ENCODE peak calls at places on chromosomes 11 and 22, in five cellular contexts. R is PC-3, D is SK-N-SH, F is HCT116, C is PC-9. X is an unnamed sample.

GRCh38 chr11:2931771-2932738 is 2.8 kb upstream of the PHLDA2 start:
- DNase-seq in C (no peak), D (peak; percentile 29), F (no peak), R (no peak), X (no peak)

GRCh38 chr22:35596821-35597220 is 20.3 kb downstream of the MB start:
- DNase-seq in R (no peak), C (no peak), F (no peak), D (no peak), X (no peak)

GRCh38 chr22:47631571-47632102 is 869.2 kb downstream of the TBC1D22A start:
- DNase-seq in R (peak; percentile 91), D (peak; percentile 71), F (peak; percentile 65), C (peak; percentile 90), X (no peak)

GRCh38 chr11:100875521-100875869 is 188.4 kb downstream of the ARHGAP42 start:
- DNase-seq in D (no peak), R (no peak), F (no peak), C (no peak), X (no peak)

GRCh38 chr11:111309516-111309915 is 11.2 kb downstream of the POU2AF3 start:
- DNase-seq in C (no peak), R (no peak), F (no peak), D (no peak), X (no peak)

GRCh38 chr11:104602643-104603042 is 295.6 kb downstream of the CASP12 start:
- DNase-seq in R (peak; percentile 23), C (no peak), F (no peak), D (no peak), X (no peak)

GRCh38 chr11:17734418-17734911 is at the start of gene KCNC1:
- DNase-seq in R (no peak), D (peak; percentile 93), C (no peak), F (no peak), X (no peak)

GRCh38 chr11:108559340-108559739 is 34.2 kb downstream of the EXPH5 start:
- DNase-seq in R (no peak), D (no peak), F (no peak), C (no peak), X (no peak)

GRCh38 chr22:48084041-48084748 is 1321.7 kb downstream of the TBC1D22A start:
- DNase-seq in C (no peak), F (no peak), D (no peak), R (no peak), X (peak; percentile 46)

GRCh38 chr11:130639369-130639768 is 190.9 kb downstream of the ADAMTS15 start:
- DNase-seq in R (no peak), F (no peak), C (no peak), D (no peak), X (no peak)

GRCh38 chr11:120057595-120058581 is 80.0 kb downstream of the TRIM29 start:
- DNase-seq in F (peak; percentile 2), C (no peak), R (peak; percentile 51), D (no peak), X (no peak)

GRCh38 chr11:14578551-14578956 is 58.4 kb upstream of the PSMA1 start:
- DNase-seq in D (peak; percentile 24), R (peak; percentile 22), C (no peak), F (no peak), X (peak; percentile 80)

GRCh38 chr11:121134758-121135312 is 33.8 kb downstream of the TECTA start:
- DNase-seq in F (no peak), R (no peak), C (no peak), D (no peak), X (no peak)

GRCh38 chr11:71272161-71272560 is 19.8 kb upstream of the SHANK2 start:
- DNase-seq in D (no peak), R (no peak), F (no peak), C (no peak), X (no peak)

GRCh38 chr11:69232821-69233760 is 60.9 kb upstream of the MYEOV start:
- DNase-seq in C (no peak), F (no peak), D (no peak), R (no peak), X (no peak)

GRCh38 chr11:45238724-45239123 is 47.4 kb downstream of the SYT13 start:
- DNase-seq in F (no peak), C (no peak), D (no peak), R (peak; percentile 7), X (no peak)

GRCh38 chr11:48066881-48067800 is 86.8 kb downstream of the PTPRJ start:
- DNase-seq in F (no peak), R (no peak), C (no peak), D (no peak), X (no peak)

GRCh38 chr11:13674799-13675509 is 6.5 kb downstream of the FAR1 start:
- DNase-seq in F (no peak), D (no peak), C (no peak), R (no peak), X (no peak)

GRCh38 chr11:46906596-46906995 is 11.8 kb downstream of the LRP4 start:
- DNase-seq in R (no peak), C (no peak), F (no peak), D (no peak), X (no peak)

GRCh38 chr11:75320643-75321042 is 30.8 kb downstream of the ARRB1 start:
- DNase-seq in R (no peak), F (no peak), C (no peak), D (no peak), X (no peak)
- H3K9me2 ChIP-seq in R (no peaks in the 10 kb centered on the region), F (no peaks in the 10 kb centered on the region), C (no peaks in the 10 kb centered on the region), D (no peaks in the 10 kb centered on the region), X (no peaks in the 10 kb centered on the region)

GRCh38 chr11:132898676-132899075 is 633.6 kb downstream of the OPCML start:
- DNase-seq in R (no peak), C (no peak), D (no peak), F (no peak), X (no peak)
- H3K9me2 ChIP-seq in R (no peaks in the 10 kb centered on the region), C (no peaks in the 10 kb centered on the region), D (no peaks in the 10 kb centered on the region), F (no peaks in the 10 kb centered on the region), X (no peaks in the 10 kb centered on the region)

GRCh38 chr22:45423524-45423923 is 10.0 kb downstream of the RIBC2 start:
- DNase-seq in F (no peak), C (no peak), R (no peak), D (no peak), X (no peak)
- H3K9me2 ChIP-seq in F (no peaks in the 10 kb centered on the region), C (no peaks in the 10 kb centered on the region), R (no peaks in the 10 kb centered on the region), D (no peaks in the 10 kb centered on the region), X (no peaks in the 10 kb centered on the region)

DNA sequence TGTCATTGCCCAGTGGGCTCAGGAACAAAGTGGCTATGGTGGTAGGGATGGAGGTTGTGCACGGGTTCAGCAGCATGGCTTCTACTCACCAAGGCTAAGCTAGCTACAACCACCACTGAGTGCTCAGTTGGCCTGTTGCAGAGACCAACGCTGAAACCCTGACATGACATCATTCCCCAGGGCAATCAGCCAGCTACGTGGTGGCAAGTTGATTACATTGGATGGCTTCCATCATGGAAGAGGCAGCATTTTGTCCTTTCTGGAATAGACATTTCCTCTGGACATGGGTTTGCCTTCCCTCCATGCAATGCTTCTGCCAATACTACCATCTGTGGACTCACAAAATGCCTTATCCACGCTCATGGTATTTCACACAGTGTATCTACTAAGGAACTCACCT is 634.3 kb downstream of the OPCML start:
- DNase-seq in C (no peak), D (no peak), R (no peak), F (no peak), X (no peak)
- H3K9me2 ChIP-seq in C (no peaks in the 10 kb centered on the region), D (no peaks in the 10 kb centered on the region), R (no peaks in the 10 kb centered on the region), F (no peaks in the 10 kb centered on the region), X (no peaks in the 10 kb centered on the region)

GRCh38 chr22:42961815-42962214 is 53.1 kb downstream of the PACSIN2 start:
- DNase-seq in D (no peak), C (no peak), F (no peak), R (no peak), X (no peak)

GRCh38 chr22:42958937-42959336 is 56.0 kb downstream of the PACSIN2 start:
- DNase-seq in R (no peak), C (no peak), D (no peak), F (no peak), X (no peak)

GRCh38 chr22:42959472-42960145 is 55.3 kb downstream of the PACSIN2 start:
- DNase-seq in R (no peak), D (peak; percentile 64), F (no peak), C (peak; percentile 55), X (no peak)

GRCh38 chr22:42957958-42958357 is 57.0 kb downstream of the PACSIN2 start:
- DNase-seq in F (no peak), D (no peak), C (no peak), R (no peak), X (no peak)

DNA sequence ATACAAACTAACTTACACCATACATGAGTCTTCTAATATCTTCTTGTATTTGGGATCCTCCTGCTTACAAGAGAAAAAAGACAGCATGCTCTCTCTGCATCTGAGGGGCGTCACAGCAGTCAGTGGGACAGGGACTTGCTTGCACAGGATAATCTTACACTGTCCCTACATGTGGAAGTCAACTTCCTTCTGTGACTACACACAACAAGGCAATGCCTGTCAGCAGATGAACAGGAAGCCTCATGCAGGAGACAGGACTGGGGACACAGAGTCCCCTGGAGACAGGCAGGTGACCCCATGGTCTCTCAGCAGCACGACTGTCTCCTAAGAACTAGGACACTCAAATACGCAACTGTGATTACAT is 54.8 kb downstream of the PACSIN2 start:
- DNase-seq in C (no peak), R (no peak), D (no peak), F (no peak), X (no peak)
- H3K9me2 ChIP-seq in C (no peaks in the 10 kb centered on the region), R (no peaks in the 10 kb centered on the region), D (no peaks in the 10 kb centered on the region), F (no peaks in the 10 kb centered on the region), X (no peaks in the 10 kb centered on the region)

GRCh38 chr11:12046636-12047236 is 38.3 kb upstream of the DKK3 start:
- DNase-seq in R (no peak), D (no peak), F (no peak), C (no peak), X (no peak)
- H3K9me2 ChIP-seq in R (no peaks in the 10 kb centered on the region), D (no peaks in the 10 kb centered on the region), F (no peaks in the 10 kb centered on the region), C (no peaks in the 10 kb centered on the region), X (no peaks in the 10 kb centered on the region)

X was measured in OCI-LY7.